ENCODE peak calls at places on chromosomes 11 and 22, in seven cellular contexts. X, Z, A, Q, N, R and J are unnamed samples.

GRCh38 chr22:38843716-38844660 is at the start of gene NPTXR:
- DNase-seq in X (peak; percentile 42), R (peak; percentile 43), Z (peak; percentile 31), N (no peak), Q (no peak), A (peak; percentile 65), J (no peak)

GRCh38 chr11:120525285-120526085 is 13.9 kb downstream of the GRIK4 start:
- DNase-seq in R (no peak), X (no peak), Z (no peak), N (no peak), Q (no peak), A (no peak), J (no peak)

GRCh38 chr22:46796566-46797195 is 34.2 kb downstream of the TBC1D22A start:
- DNase-seq in R (no peak), A (no peak), Z (no peak), N (no peak), Q (no peak), X (no peak), J (no peak)

GRCh38 chr11:104705475-104706195 is 192.6 kb downstream of the CASP12 start:
- DNase-seq in R (peak; percentile 60), Q (no peak), Z (peak; percentile 23), X (peak; percentile 37), N (no peak), A (no peak), J (peak; percentile 93)

GRCh38 chr11:73158356-73159051 is 16.4 kb upstream of the FCHSD2 start:
- DNase-seq in Q (no peak), R (peak; percentile 80), Z (no peak), N (no peak), A (no peak), X (no peak), J (no peak)

GRCh38 chr11:102762414-102762813 is 18.0 kb downstream of the MMP10 start:
- DNase-seq in A (no peak), X (no peak), Z (no peak), R (no peak), N (no peak), Q (no peak), J (no peak)

GRCh38 chr11:112195906-112196305 is 20.6 kb downstream of the BCO2 start:
- DNase-seq in N (no peak), Q (no peak), X (no peak), R (peak; percentile 34), A (no peak), Z (no peak), J (no peak)

GRCh38 chr11:111963786-111964385 is 26.7 kb downstream of the DIXDC1 start:
- DNase-seq in R (no peak), Q (no peak), X (no peak), N (no peak), A (no peak), Z (no peak), J (no peak)

GRCh38 chr11:104043137-104043536 is 6.7 kb downstream of the DDI1 start:
- DNase-seq in N (no peak), A (no peak), R (no peak), X (no peak), Q (no peak), Z (no peak), J (no peak)

GRCh38 chr11:78659326-78660319 is 85.0 kb upstream of the NARS2 start:
- DNase-seq in A (no peak), Z (peak; percentile 56), N (no peak), R (no peak), X (no peak), Q (no peak), J (no peak)

GRCh38 chr11:83292709-83293435 is 6.7 kb upstream of the CCDC90B start:
- DNase-seq in Z (peak; percentile 33), X (peak; percentile 91), N (peak; percentile 39), R (peak; percentile 80), Q (peak; percentile 38), A (peak; percentile 71), J (peak; percentile 57)

GRCh38 chr11:107785401-107785800 is 73.2 kb downstream of the SLC35F2 start:
- DNase-seq in R (peak; percentile 43), Z (no peak), Q (no peak), N (no peak), A (no peak), X (no peak), J (no peak)

GRCh38 chr22:23823331-23823791 is 15.4 kb downstream of the DERL3 start:
- DNase-seq in R (peak; percentile 32), N (no peak), Q (no peak), A (no peak), Z (no peak), X (no peak), J (no peak)

GRCh38 chr11:48305923-48306322 is at the start of gene OR4S1:
- DNase-seq in Q (no peak), X (no peak), N (no peak), Z (no peak), R (no peak), A (no peak), J (no peak)

GRCh38 chr11:294795-295194 is 4.5 kb downstream of the IFITM5 start:
- DNase-seq in N (no peak), A (no peak), Q (no peak), X (no peak), R (no peak), Z (no peak), J (no peak)

GRCh38 chr11:92489831-92490399 is 265.3 kb downstream of the FAT3 start:
- DNase-seq in Z (no peak), Q (no peak), X (no peak), R (no peak), A (no peak), N (no peak), J (no peak)

GRCh38 chr11:92866679-92867282 is 102.7 kb upstream of the MTNR1B start:
- DNase-seq in R (no peak), X (no peak), Z (no peak), A (no peak), Q (no peak), N (no peak), J (no peak)

GRCh38 chr11:66465371-66466224 is 1.1 kb upstream of the PELI3 start:
- DNase-seq in Q (no peak), N (no peak), A (no peak), R (no peak), Z (no peak), X (peak; percentile 25), J (peak; percentile 51)

GRCh38 chr22:29314537-29315285 is 786 bp downstream of the RASL10A start:
- DNase-seq in Z (no peak), R (no peak), A (no peak), N (no peak), X (no peak), Q (no peak), J (no peak)